ENCODE peak calls at places on chromosomes 7 and 10, in four cellular contexts. One of them, this sample, is unnamed.

GRCh38 chr10:79351332-79351731 is 4.1 kb downstream of the PPIF start:
- DNase-seq in HCT116: no peak
- DNase-seq in GM12878: no peak
- DNase-seq in H1: peak
- DNase-seq in this sample: no peak

GRCh38 chr7:17472939-17473338 is 174.5 kb downstream of the AHR start:
- DNase-seq in HCT116: no peak
- DNase-seq in GM12878: no peak
- DNase-seq in H1: no peak
- DNase-seq in this sample: no peak

GRCh38 chr10:84567133-84567532 is 238.7 kb downstream of the CCSER2 start:
- DNase-seq in HCT116: no peak
- DNase-seq in GM12878: no peak
- DNase-seq in H1: no peak
- DNase-seq in this sample: no peak

GRCh38 chr7:41995632-41996271 is 241.3 kb downstream of the GLI3 start:
- DNase-seq in HCT116: no peak
- DNase-seq in GM12878: no peak
- DNase-seq in H1: no peak
- DNase-seq in this sample: no peak

GRCh38 chr10:123945506-123945905 is 53.9 kb upstream of the CPXM2 start:
- DNase-seq in HCT116: peak
- DNase-seq in GM12878: no peak
- DNase-seq in H1: no peak
- DNase-seq in this sample: peak

GRCh38 chr7:35549781-35550180 is 145.2 kb downstream of the HERPUD2 start:
- DNase-seq in HCT116: no peak
- DNase-seq in GM12878: no peak
- DNase-seq in H1: no peak
- DNase-seq in this sample: no peak

GRCh38 chr10:99234739-99235468 is 748 bp downstream of the HPSE2 start:
- DNase-seq in HCT116: no peak
- DNase-seq in GM12878: no peak
- DNase-seq in H1: no peak
- DNase-seq in this sample: no peak

GRCh38 chr10:46555366-46555712 is 1.1 kb downstream of the GPRIN2 start:
- DNase-seq in HCT116: no peak
- DNase-seq in GM12878: no peak
- DNase-seq in H1: no peak
- DNase-seq in this sample: no peak

GRCh38 chr7:48244902-48245301 is 73.6 kb downstream of the ABCA13 start:
- DNase-seq in HCT116: no peak
- DNase-seq in GM12878: no peak
- DNase-seq in H1: no peak
- DNase-seq in this sample: no peak

GRCh38 chr7:80941206-80941758 is 22.4 kb upstream of the SEMA3C start:
- DNase-seq in HCT116: no peak
- DNase-seq in GM12878: no peak
- DNase-seq in H1: no peak
- DNase-seq in this sample: no peak

GRCh38 chr10:116691544-116692126 is 50.7 kb downstream of the HSPA12A start:
- DNase-seq in HCT116: no peak
- DNase-seq in GM12878: no peak
- DNase-seq in H1: no peak
- DNase-seq in this sample: no peak
- TF ChIP-seq EGR1 in HCT116: no peak
- TF ChIP-seq EGR1 in GM12878: no peak
- TF ChIP-seq EGR1 in H1: no peak
- TF ChIP-seq EGR1 in this sample: no peak

GRCh38 chr7:101940151-101940550 is 122.7 kb downstream of the CUX1 start:
- DNase-seq in HCT116: no peak
- DNase-seq in GM12878: no peak
- DNase-seq in H1: no peak
- DNase-seq in this sample: no peak

GRCh38 chr7:101938115-101938514 is 120.7 kb downstream of the CUX1 start:
- DNase-seq in HCT116: no peak
- DNase-seq in GM12878: no peak
- DNase-seq in H1: no peak
- DNase-seq in this sample: no peak

GRCh38 chr7:101940830-101941229 is 123.4 kb downstream of the CUX1 start:
- DNase-seq in HCT116: no peak
- DNase-seq in GM12878: no peak
- DNase-seq in H1: peak
- DNase-seq in this sample: no peak

GRCh38 chr7:101936612-101937231 is 119.3 kb downstream of the CUX1 start:
- DNase-seq in HCT116: no peak
- DNase-seq in GM12878: no peak
- DNase-seq in H1: peak
- DNase-seq in this sample: no peak

GRCh38 chr7:101939136-101939695 is 121.8 kb downstream of the CUX1 start:
- DNase-seq in HCT116: no peak
- DNase-seq in GM12878: no peak
- DNase-seq in H1: no peak
- DNase-seq in this sample: no peak
- TF ChIP-seq EGR1 in HCT116: no peak
- TF ChIP-seq EGR1 in GM12878: no peak
- TF ChIP-seq EGR1 in H1: no peak
- TF ChIP-seq EGR1 in this sample: no peak

GRCh38 chr7:25149844-25150243 is 24.8 kb upstream of the CYCS start:
- DNase-seq in HCT116: no peak
- DNase-seq in GM12878: no peak
- DNase-seq in H1: peak
- DNase-seq in this sample: no peak
- TF ChIP-seq EGR1 in HCT116: no peak
- TF ChIP-seq EGR1 in GM12878: no peak
- TF ChIP-seq EGR1 in H1: no peak
- TF ChIP-seq EGR1 in this sample: no peak

GRCh38 chr7:15801565-15801964 is 115.1 kb upstream of the MEOX2 start:
- DNase-seq in HCT116: no peak
- DNase-seq in GM12878: no peak
- DNase-seq in H1: no peak
- DNase-seq in this sample: no peak
- TF ChIP-seq EGR1 in HCT116: no peak
- TF ChIP-seq EGR1 in GM12878: no peak
- TF ChIP-seq EGR1 in H1: no peak
- TF ChIP-seq EGR1 in this sample: no peak

DNA sequence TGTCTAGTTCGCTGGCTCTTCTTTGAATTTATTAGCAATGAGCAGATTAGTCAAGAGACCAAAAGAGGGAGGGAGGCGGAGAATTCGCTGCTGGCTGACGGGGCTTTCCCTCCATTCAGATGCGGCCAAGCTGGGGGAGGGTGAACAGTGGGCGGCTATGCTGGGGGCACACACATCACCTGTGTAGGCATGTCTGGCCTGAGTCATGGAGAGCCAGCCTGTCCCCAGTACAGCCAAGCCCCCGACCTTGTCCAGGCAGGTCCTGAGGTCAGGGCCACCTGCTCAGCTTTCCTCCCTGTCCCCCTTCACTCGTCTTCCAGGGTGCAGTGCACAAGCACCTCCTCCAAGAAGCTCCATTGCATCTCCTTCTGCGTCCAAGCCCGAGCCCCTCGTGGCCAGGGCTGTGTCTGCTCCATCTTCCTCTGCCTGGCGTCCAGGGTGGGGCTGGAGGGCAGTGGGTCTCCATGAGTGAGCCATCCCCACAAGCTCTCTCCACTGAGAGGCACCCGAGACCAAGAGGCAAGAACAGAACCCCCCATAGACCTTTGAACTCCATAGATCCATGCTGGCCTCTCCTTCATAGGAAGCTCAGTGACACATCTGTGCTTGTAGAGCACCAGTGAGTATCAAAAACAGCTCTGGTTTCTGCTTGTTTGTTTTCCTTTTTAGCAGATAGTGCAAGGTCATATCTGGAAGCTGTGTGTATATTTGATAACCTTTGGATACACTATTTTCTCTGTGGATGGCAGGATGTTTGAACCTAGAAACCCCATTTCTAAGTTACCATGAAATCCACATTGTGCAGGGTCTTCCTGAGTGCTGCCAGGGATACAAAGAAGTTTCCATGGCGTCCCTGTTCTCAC is 1.9 kb upstream of the DEPP1 start:
- DNase-seq in HCT116: no peak
- DNase-seq in GM12878: no peak
- DNase-seq in H1: no peak
- DNase-seq in this sample: no peak
- TF ChIP-seq EGR1 in HCT116: no peak
- TF ChIP-seq EGR1 in GM12878: no peak
- TF ChIP-seq EGR1 in H1: no peak
- TF ChIP-seq EGR1 in this sample: no peak

DNA sequence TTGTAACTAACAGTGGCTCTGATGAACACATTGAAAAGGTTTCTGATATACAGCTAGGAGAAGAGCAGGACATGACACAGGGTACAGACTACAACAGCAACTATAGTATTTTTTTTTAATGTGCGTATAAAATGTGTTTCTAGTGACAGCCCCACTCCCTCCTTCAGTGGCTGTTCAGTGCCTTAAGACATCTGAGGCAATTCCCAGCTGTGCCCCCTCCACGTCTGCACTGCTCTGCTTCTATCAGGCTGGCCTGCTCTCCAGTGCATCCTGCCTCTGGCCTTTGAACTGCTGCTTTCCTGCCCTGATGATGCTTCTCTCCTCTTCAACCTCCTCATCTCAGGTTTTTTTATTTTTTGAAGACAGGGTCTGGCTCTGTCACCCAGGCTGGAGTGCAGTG is 111.2 kb downstream of the SPAG6 start:
- DNase-seq in HCT116: no peak
- DNase-seq in GM12878: no peak
- DNase-seq in H1: no peak
- DNase-seq in this sample: no peak
- TF ChIP-seq EGR1 in HCT116: no peak
- TF ChIP-seq EGR1 in GM12878: no peak
- TF ChIP-seq EGR1 in H1: no peak
- TF ChIP-seq EGR1 in this sample: no peak

GRCh38 chr10:62733654-62734293 is 70.7 kb upstream of the ADO start:
- DNase-seq in HCT116: no peak
- DNase-seq in GM12878: no peak
- DNase-seq in H1: no peak
- DNase-seq in this sample: no peak

GRCh38 chr10:62734781-62735463 is 69.6 kb upstream of the ADO start:
- DNase-seq in HCT116: no peak
- DNase-seq in GM12878: no peak
- DNase-seq in H1: no peak
- DNase-seq in this sample: no peak

GRCh38 chr10:62735464-62736188 is 68.9 kb upstream of the ADO start:
- DNase-seq in HCT116: no peak
- DNase-seq in GM12878: peak
- DNase-seq in H1: no peak
- DNase-seq in this sample: peak

GRCh38 chr10:62728479-62728878 is 76.0 kb upstream of the ADO start:
- DNase-seq in HCT116: no peak
- DNase-seq in GM12878: no peak
- DNase-seq in H1: no peak
- DNase-seq in this sample: no peak

DNA sequence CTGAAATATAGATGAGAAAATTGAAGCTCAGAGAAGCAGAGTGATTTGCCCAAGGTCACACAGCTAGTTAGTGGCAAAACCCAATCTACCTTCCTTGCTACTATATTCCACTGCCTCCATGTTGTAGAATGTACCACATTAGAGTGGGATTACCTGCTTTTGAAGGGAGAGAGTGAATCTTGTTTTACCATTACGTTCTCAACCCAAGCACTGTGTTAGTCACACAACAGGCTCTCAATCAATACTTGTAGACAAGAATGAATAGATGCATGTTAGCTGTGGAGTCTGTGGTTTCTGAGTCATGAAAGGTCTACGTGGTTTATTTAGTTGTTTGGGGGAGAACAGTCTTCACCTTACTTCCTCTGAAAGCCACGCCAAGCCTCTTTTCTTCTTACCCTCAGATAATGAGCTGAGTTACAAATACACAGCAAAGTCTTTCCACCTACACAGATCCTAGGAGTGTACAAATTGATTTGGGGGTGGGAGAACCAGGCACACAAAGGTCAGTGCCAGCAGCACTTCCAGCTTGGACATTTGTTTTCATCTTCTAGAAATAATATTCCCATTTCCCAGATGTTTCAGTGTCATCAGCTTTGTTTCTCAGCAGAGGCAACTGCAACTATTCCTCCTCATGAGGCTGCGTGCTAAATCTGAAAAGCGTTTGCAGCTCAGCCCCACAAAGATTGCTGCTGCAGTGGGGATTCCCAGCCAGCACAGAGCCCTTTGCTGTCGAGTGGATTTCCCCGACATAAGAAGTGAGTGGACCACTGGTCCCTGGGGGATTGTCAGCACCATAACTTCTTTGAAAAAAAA is 71.5 kb upstream of the ADO start:
- DNase-seq in HCT116: peak
- DNase-seq in GM12878: peak
- DNase-seq in H1: no peak
- DNase-seq in this sample: no peak
- TF ChIP-seq EGR1 in HCT116: no peak
- TF ChIP-seq EGR1 in GM12878: no peak
- TF ChIP-seq EGR1 in H1: no peak
- TF ChIP-seq EGR1 in this sample: no peak

This sample was measured in K562.